ENCODE peak calls at places on chromosomes 6 and 20, in six cellular contexts. One of them, this sample, is unnamed.

GRCh38 chr6:113630365-113630737 is 226.8 kb upstream of the MARCKS start:
- DNase-seq in nephron progenitor cell: no peak
- DNase-seq in activated naive CD8-positive, alpha-beta T cell treated with anti-CD3 and anti-CD28 coated beads, Interleukin-2, amount 50 U/mL, for 16 hours: no peak
- DNase-seq in neural crest cell: no peak
- DNase-seq in A673: no peak
- DNase-seq in effector memory CD8-positive, alpha-beta T cell: no peak
- DNase-seq in this sample: no peak

GRCh38 chr20:2042400-2042799 is 48.5 kb upstream of the PDYN start:
- DNase-seq in A673: peak
- DNase-seq in effector memory CD8-positive, alpha-beta T cell: no peak
- DNase-seq in neural crest cell: no peak
- DNase-seq in activated naive CD8-positive, alpha-beta T cell treated with anti-CD3 and anti-CD28 coated beads, Interleukin-2, amount 50 U/mL, for 16 hours: no peak
- DNase-seq in nephron progenitor cell: no peak
- DNase-seq in this sample: no peak

GRCh38 chr20:41051426-41051825 is 22.8 kb downstream of the TOP1 start:
- DNase-seq in A673: no peak
- DNase-seq in activated naive CD8-positive, alpha-beta T cell treated with anti-CD3 and anti-CD28 coated beads, Interleukin-2, amount 50 U/mL, for 16 hours: no peak
- DNase-seq in effector memory CD8-positive, alpha-beta T cell: no peak
- DNase-seq in neural crest cell: no peak
- DNase-seq in nephron progenitor cell: no peak
- DNase-seq in this sample: no peak

GRCh38 chr6:42696526-42697267 is 25.7 kb downstream of the PRPH2 start:
- DNase-seq in A673: no peak
- DNase-seq in nephron progenitor cell: no peak
- DNase-seq in effector memory CD8-positive, alpha-beta T cell: no peak
- DNase-seq in activated naive CD8-positive, alpha-beta T cell treated with anti-CD3 and anti-CD28 coated beads, Interleukin-2, amount 50 U/mL, for 16 hours: no peak
- DNase-seq in neural crest cell: no peak
- DNase-seq in this sample: no peak

GRCh38 chr6:57242505-57242904 is 20.4 kb upstream of the RAB23 start:
- DNase-seq in effector memory CD8-positive, alpha-beta T cell: no peak
- DNase-seq in activated naive CD8-positive, alpha-beta T cell treated with anti-CD3 and anti-CD28 coated beads, Interleukin-2, amount 50 U/mL, for 16 hours: no peak
- DNase-seq in neural crest cell: no peak
- DNase-seq in A673: peak
- DNase-seq in nephron progenitor cell: no peak
- DNase-seq in this sample: no peak

GRCh38 chr20:4828830-4829493 is 107.3 kb downstream of the PRND start:
- DNase-seq in effector memory CD8-positive, alpha-beta T cell: no peak
- DNase-seq in neural crest cell: no peak
- DNase-seq in activated naive CD8-positive, alpha-beta T cell treated with anti-CD3 and anti-CD28 coated beads, Interleukin-2, amount 50 U/mL, for 16 hours: no peak
- DNase-seq in nephron progenitor cell: no peak
- DNase-seq in A673: no peak
- DNase-seq in this sample: no peak

GRCh38 chr6:63740709-63741108 is 105.1 kb downstream of the PHF3 start:
- DNase-seq in neural crest cell: no peak
- DNase-seq in activated naive CD8-positive, alpha-beta T cell treated with anti-CD3 and anti-CD28 coated beads, Interleukin-2, amount 50 U/mL, for 16 hours: no peak
- DNase-seq in effector memory CD8-positive, alpha-beta T cell: no peak
- DNase-seq in nephron progenitor cell: no peak
- DNase-seq in A673: peak
- DNase-seq in this sample: no peak

GRCh38 chr20:50577175-50578018 is 67.2 kb downstream of the PTPN1 start:
- DNase-seq in effector memory CD8-positive, alpha-beta T cell: no peak
- DNase-seq in neural crest cell: no peak
- DNase-seq in activated naive CD8-positive, alpha-beta T cell treated with anti-CD3 and anti-CD28 coated beads, Interleukin-2, amount 50 U/mL, for 16 hours: no peak
- DNase-seq in nephron progenitor cell: no peak
- DNase-seq in A673: peak
- DNase-seq in this sample: no peak

GRCh38 chr20:37714973-37715657 is 21.3 kb downstream of the CTNNBL1 start:
- DNase-seq in effector memory CD8-positive, alpha-beta T cell: no peak
- DNase-seq in A673: peak
- DNase-seq in nephron progenitor cell: no peak
- DNase-seq in activated naive CD8-positive, alpha-beta T cell treated with anti-CD3 and anti-CD28 coated beads, Interleukin-2, amount 50 U/mL, for 16 hours: no peak
- DNase-seq in neural crest cell: no peak
- DNase-seq in this sample: no peak

GRCh38 chr6:167493961-167494697 is 169.2 kb downstream of the TTLL2 start:
- DNase-seq in effector memory CD8-positive, alpha-beta T cell: no peak
- DNase-seq in neural crest cell: peak
- DNase-seq in nephron progenitor cell: peak
- DNase-seq in A673: no peak
- DNase-seq in activated naive CD8-positive, alpha-beta T cell treated with anti-CD3 and anti-CD28 coated beads, Interleukin-2, amount 50 U/mL, for 16 hours: no peak
- DNase-seq in this sample: no peak

GRCh38 chr20:45293041-45294002 is 13.3 kb upstream of the RBPJL start:
- DNase-seq in activated naive CD8-positive, alpha-beta T cell treated with anti-CD3 and anti-CD28 coated beads, Interleukin-2, amount 50 U/mL, for 16 hours: peak
- DNase-seq in A673: peak
- DNase-seq in effector memory CD8-positive, alpha-beta T cell: peak
- DNase-seq in neural crest cell: peak
- DNase-seq in nephron progenitor cell: peak
- DNase-seq in this sample: peak

GRCh38 chr6:25717856-25718740 is 36.4 kb upstream of the SLC17A4 start:
- DNase-seq in nephron progenitor cell: no peak
- DNase-seq in effector memory CD8-positive, alpha-beta T cell: no peak
- DNase-seq in activated naive CD8-positive, alpha-beta T cell treated with anti-CD3 and anti-CD28 coated beads, Interleukin-2, amount 50 U/mL, for 16 hours: no peak
- DNase-seq in A673: peak
- DNase-seq in neural crest cell: no peak
- DNase-seq in this sample: no peak

GRCh38 chr6:84547341-84547794 is 217.0 kb downstream of the TBX18 start:
- DNase-seq in activated naive CD8-positive, alpha-beta T cell treated with anti-CD3 and anti-CD28 coated beads, Interleukin-2, amount 50 U/mL, for 16 hours: no peak
- DNase-seq in neural crest cell: no peak
- DNase-seq in effector memory CD8-positive, alpha-beta T cell: no peak
- DNase-seq in A673: no peak
- DNase-seq in nephron progenitor cell: no peak
- DNase-seq in this sample: no peak

GRCh38 chr6:43399932-43400487 is 27.3 kb upstream of the ABCC10 start:
- DNase-seq in neural crest cell: no peak
- DNase-seq in effector memory CD8-positive, alpha-beta T cell: no peak
- DNase-seq in A673: no peak
- DNase-seq in nephron progenitor cell: no peak
- DNase-seq in activated naive CD8-positive, alpha-beta T cell treated with anti-CD3 and anti-CD28 coated beads, Interleukin-2, amount 50 U/mL, for 16 hours: no peak
- DNase-seq in this sample: no peak

GRCh38 chr6:35330541-35331119 is 11.7 kb upstream of the PPARD start:
- DNase-seq in effector memory CD8-positive, alpha-beta T cell: no peak
- DNase-seq in A673: no peak
- DNase-seq in nephron progenitor cell: no peak
- DNase-seq in activated naive CD8-positive, alpha-beta T cell treated with anti-CD3 and anti-CD28 coated beads, Interleukin-2, amount 50 U/mL, for 16 hours: no peak
- DNase-seq in neural crest cell: no peak
- DNase-seq in this sample: no peak

GRCh38 chr6:3305216-3305565 is 46.4 kb downstream of the PSMG4 start:
- DNase-seq in A673: no peak
- DNase-seq in nephron progenitor cell: no peak
- DNase-seq in neural crest cell: no peak
- DNase-seq in activated naive CD8-positive, alpha-beta T cell treated with anti-CD3 and anti-CD28 coated beads, Interleukin-2, amount 50 U/mL, for 16 hours: no peak
- DNase-seq in effector memory CD8-positive, alpha-beta T cell: no peak
- DNase-seq in this sample: no peak

GRCh38 chr6:56356431-56356830 is 109.1 kb upstream of the COL21A1 start:
- DNase-seq in activated naive CD8-positive, alpha-beta T cell treated with anti-CD3 and anti-CD28 coated beads, Interleukin-2, amount 50 U/mL, for 16 hours: no peak
- DNase-seq in effector memory CD8-positive, alpha-beta T cell: no peak
- DNase-seq in nephron progenitor cell: no peak
- DNase-seq in A673: peak
- DNase-seq in neural crest cell: no peak
- DNase-seq in this sample: no peak

GRCh38 chr20:53738945-53739798 is 145.5 kb upstream of the ZNF217 start:
- DNase-seq in neural crest cell: no peak
- DNase-seq in A673: no peak
- DNase-seq in effector memory CD8-positive, alpha-beta T cell: no peak
- DNase-seq in nephron progenitor cell: no peak
- DNase-seq in activated naive CD8-positive, alpha-beta T cell treated with anti-CD3 and anti-CD28 coated beads, Interleukin-2, amount 50 U/mL, for 16 hours: no peak
- DNase-seq in this sample: no peak

GRCh38 chr20:45934046-45934586 is 367 bp upstream of the PCIF1 start:
- DNase-seq in neural crest cell: no peak
- DNase-seq in A673: peak
- DNase-seq in effector memory CD8-positive, alpha-beta T cell: no peak
- DNase-seq in activated naive CD8-positive, alpha-beta T cell treated with anti-CD3 and anti-CD28 coated beads, Interleukin-2, amount 50 U/mL, for 16 hours: no peak
- DNase-seq in nephron progenitor cell: peak
- DNase-seq in this sample: peak

GRCh38 chr6:170130201-170130621 is 160.7 kb downstream of the DLL1 start:
- DNase-seq in effector memory CD8-positive, alpha-beta T cell: no peak
- DNase-seq in activated naive CD8-positive, alpha-beta T cell treated with anti-CD3 and anti-CD28 coated beads, Interleukin-2, amount 50 U/mL, for 16 hours: no peak
- DNase-seq in nephron progenitor cell: no peak
- DNase-seq in A673: no peak
- DNase-seq in neural crest cell: no peak
- DNase-seq in this sample: no peak

GRCh38 chr6:107637914-107638313 is 148.0 kb downstream of the SOBP start:
- DNase-seq in nephron progenitor cell: no peak
- DNase-seq in neural crest cell: no peak
- DNase-seq in effector memory CD8-positive, alpha-beta T cell: no peak
- DNase-seq in A673: no peak
- DNase-seq in activated naive CD8-positive, alpha-beta T cell treated with anti-CD3 and anti-CD28 coated beads, Interleukin-2, amount 50 U/mL, for 16 hours: no peak
- DNase-seq in this sample: no peak

GRCh38 chr6:5632348-5632935 is 371.1 kb downstream of the FARS2 start:
- DNase-seq in nephron progenitor cell: no peak
- DNase-seq in effector memory CD8-positive, alpha-beta T cell: no peak
- DNase-seq in A673: peak
- DNase-seq in neural crest cell: no peak
- DNase-seq in activated naive CD8-positive, alpha-beta T cell treated with anti-CD3 and anti-CD28 coated beads, Interleukin-2, amount 50 U/mL, for 16 hours: no peak
- DNase-seq in this sample: no peak

GRCh38 chr6:99613705-99614429 is 7.2 kb downstream of the PRDM13 start:
- DNase-seq in A673: peak
- DNase-seq in neural crest cell: no peak
- DNase-seq in nephron progenitor cell: peak
- DNase-seq in activated naive CD8-positive, alpha-beta T cell treated with anti-CD3 and anti-CD28 coated beads, Interleukin-2, amount 50 U/mL, for 16 hours: no peak
- DNase-seq in effector memory CD8-positive, alpha-beta T cell: no peak
- DNase-seq in this sample: no peak

This sample was measured in activated CD4-positive, CD25-positive, alpha-beta regulatory T cell.